ENCODE peak calls at places on chromosomes 12 and 14, in four cellular contexts. W is NT2/D1, N is HTR-8/SVneo, R is NCI-H345. X is an unnamed sample.

GRCh38 chr14:102421366-102422057 is 58.8 kb downstream of the TECPR2 start:
- DNase-seq in R (no peak), N (no peak), W (no peak), X (no peak)

GRCh38 chr12:113056631-113057488 is at the start of gene DTX1:
- DNase-seq in N (no peak), R (peak; percentile 36), W (peak; percentile 13), X (peak; percentile 41)

GRCh38 chr12:57215668-57216013 is 953 bp upstream of the NXPH4 start:
- DNase-seq in R (peak; percentile 12), W (no peak), N (no peak), X (peak; percentile 18)

GRCh38 chr12:55619352-55620138 is 17.1 kb upstream of the OR10P1 start:
- DNase-seq in W (peak; percentile 91), R (peak; percentile 78), N (peak; percentile 82), X (peak; percentile 72)

GRCh38 chr12:89082354-89082753 is 269.9 kb downstream of the DUSP6 start:
- DNase-seq in W (no peak), R (no peak), N (no peak), X (no peak)

GRCh38 chr14:99519347-99519881 is 38.2 kb downstream of the CCNK start:
- DNase-seq in N (no peak), W (no peak), R (no peak), X (no peak)

GRCh38 chr12:110538869-110539622 is 36.9 kb downstream of the RAD9B start:
- DNase-seq in N (no peak), R (no peak), W (no peak), X (no peak)

GRCh38 chr14:55746533-55746932 is 166.5 kb downstream of the KTN1 start:
- DNase-seq in W (no peak), N (no peak), R (no peak), X (no peak)

GRCh38 chr12:122244565-122245371 is 18.9 kb upstream of the DIABLO start:
- DNase-seq in R (no peak), W (no peak), N (no peak), X (no peak)

GRCh38 chr12:103053089-103053488 is 95.6 kb downstream of the ASCL1 start:
- DNase-seq in R (no peak), W (no peak), N (no peak), X (no peak)

GRCh38 chr12:116346222-116346621 is 68.7 kb upstream of the MED13L start:
- DNase-seq in N (no peak), R (no peak), W (no peak), X (no peak)

GRCh38 chr12:128612150-128612850 is 211.5 kb downstream of the SLC15A4 start:
- DNase-seq in N (no peak), R (no peak), W (no peak), X (no peak)

GRCh38 chr12:12032771-12033588 is 37.8 kb upstream of the BCL2L14 start:
- DNase-seq in R (peak; percentile 80), W (peak; percentile 99), N (peak; percentile 43), X (peak; percentile 94)

GRCh38 chr14:100297320-100298300 is 8.6 kb downstream of the SLC25A29 start:
- DNase-seq in W (no peak), N (no peak), R (no peak), X (no peak)

GRCh38 chr12:4809013-4809448 is 88.8 kb downstream of the GALNT8 start:
- DNase-seq in N (no peak), R (peak; percentile 92), W (peak; percentile 68), X (peak; percentile 91)

GRCh38 chr12:12735301-12735700 is 18.1 kb downstream of the CDKN1B start:
- DNase-seq in W (no peak), N (no peak), R (no peak), X (no peak)

GRCh38 chr12:84875241-84875640 is 37.4 kb downstream of the SLC6A15 start:
- DNase-seq in R (no peak), W (no peak), N (no peak), X (no peak)

GRCh38 chr12:64051057-64051456 is 171.0 kb downstream of the KICS2 start:
- DNase-seq in W (no peak), R (no peak), N (no peak), X (no peak)

GRCh38 chr12:98653866-98654493 is 8.9 kb downstream of the APAF1 start:
- DNase-seq in W (no peak), N (peak; percentile 32), R (peak; percentile 41), X (peak; percentile 48)

GRCh38 chr14:53979141-53979673 is 22.6 kb upstream of the BMP4 start:
- DNase-seq in R (no peak), N (peak; percentile 36), W (no peak), X (no peak)

GRCh38 chr14:89366580-89367448 is 50.2 kb downstream of the FOXN3 start:
- DNase-seq in R (no peak), N (no peak), W (no peak), X (no peak)

GRCh38 chr12:25806271-25806670 is 152.2 kb upstream of the RASSF8 start:
- DNase-seq in R (no peak), N (no peak), W (no peak), X (no peak)

GRCh38 chr12:112686373-112686772 is 105.2 kb upstream of the RPH3A start:
- DNase-seq in R (peak; percentile 37), W (no peak), N (no peak), X (no peak)

GRCh38 chr14:94787092-94787491 is 17.2 kb upstream of the GSC start:
- DNase-seq in N (no peak), W (no peak), R (no peak), X (no peak)

GRCh38 chr12:29041621-29042020 is 107.5 kb upstream of the FAR2 start:
- DNase-seq in W (no peak), R (no peak), N (no peak), X (no peak)

GRCh38 chr12:92543359-92543758 is 159.4 kb upstream of the PLEKHG7 start:
- DNase-seq in R (peak; percentile 45), N (no peak), W (no peak), X (no peak)

GRCh38 chr14:32623300-32624093 is 294.4 kb downstream of the AKAP6 start:
- DNase-seq in R (no peak), N (no peak), W (no peak), X (no peak)

GRCh38 chr14:64421166-64421565 is 33.0 kb downstream of the MTHFD1 start:
- DNase-seq in W (no peak), N (peak; percentile 100), R (no peak), X (no peak)

GRCh38 chr12:52728374-52728773 is 25.1 kb upstream of the KRT77 start:
- DNase-seq in W (no peak), R (no peak), N (no peak), X (no peak)

GRCh38 chr12:57240926-57241555 is 9.9 kb downstream of the STAC3 start:
- DNase-seq in W (no peak), R (peak; percentile 32), N (no peak), X (peak; percentile 52)

GRCh38 chr12:94971923-94972322 is 31.6 kb downstream of the NDUFA12 start:
- DNase-seq in R (no peak), N (no peak), W (no peak), X (no peak)

GRCh38 chr14:40574780-40575179 is 1031.9 kb upstream of the LRFN5 start:
- DNase-seq in W (no peak), R (no peak), N (no peak), X (no peak)

GRCh38 chr14:77338332-77338731 is 17.5 kb downstream of the GSTZ1 start:
- DNase-seq in N (no peak), W (no peak), R (no peak), X (no peak)

GRCh38 chr14:23022849-23023499 is 11.7 kb downstream of the PSMB5 start:
- DNase-seq in W (no peak), N (no peak), R (no peak), X (no peak)

GRCh38 chr12:68861890-68862289 is 53.9 kb downstream of the MDM2 start:
- DNase-seq in W (no peak), N (no peak), R (no peak), X (no peak)

GRCh38 chr14:64089920-64090319 is 204.3 kb downstream of the ESR2 start:
- DNase-seq in N (no peak), W (peak; percentile 58), R (no peak), X (peak; percentile 16)

GRCh38 chr14:72646861-72647528 is 246.9 kb downstream of the DPF3 start:
- DNase-seq in R (no peak), W (no peak), N (no peak), X (no peak)

GRCh38 chr12:2456122-2456812 is 338.5 kb upstream of the FKBP4 start:
- DNase-seq in N (no peak), R (no peak), W (no peak), X (no peak)

X was measured in NCI-H146.